ENCODE peak calls at places on chromosome 9, in ten cellular contexts. R, I, Y, M, F, D, U, O, P and K are unnamed samples.

GRCh38 chr9:36407122-36407723 is 7.2 kb upstream of the RNF38 start:
- DNase-seq in R (peak), I (peak), Y (peak), M (peak), F (peak), D (no peak), U (peak), O (peak), P (no peak), K (peak)

GRCh38 chr9:91170951-91171350 is 190.8 kb downstream of the AUH start:
- DNase-seq in R (no peak), I (no peak), Y (no peak), M (no peak), F (no peak), D (no peak), U (no peak), O (no peak), P (no peak), K (no peak)

GRCh38 chr9:36268007-36268427 is 9.8 kb upstream of the GNE start:
- DNase-seq in R (no peak), I (no peak), Y (no peak), M (peak), F (no peak), D (no peak), U (no peak), O (no peak), P (no peak), K (no peak)

GRCh38 chr9:75651709-75652108 is 238.8 kb upstream of the PCSK5 start:
- DNase-seq in R (no peak), I (no peak), Y (no peak), M (no peak), F (no peak), D (no peak), U (no peak), O (no peak), P (no peak), K (no peak)

GRCh38 chr9:113616116-113616515 is 152.6 kb downstream of the RGS3 start:
- DNase-seq in R (no peak), I (no peak), Y (no peak), M (no peak), F (no peak), D (peak), U (no peak), O (peak), P (no peak), K (no peak)

GRCh38 chr9:96554801-96555566 is 64.7 kb downstream of the CDC14B start:
- DNase-seq in R (no peak), I (no peak), Y (no peak), M (no peak), F (no peak), D (no peak), U (no peak), O (no peak), P (no peak), K (no peak)

GRCh38 chr9:90835206-90835605 is 33.6 kb downstream of the SYK start:
- DNase-seq in R (peak), I (no peak), Y (no peak), M (no peak), F (no peak), D (no peak), U (no peak), O (no peak), P (no peak), K (no peak)

GRCh38 chr9:94875300-94876063 is 149.0 kb downstream of the AOPEP start:
- DNase-seq in R (no peak), I (no peak), Y (no peak), M (no peak), F (no peak), D (no peak), U (no peak), O (no peak), P (no peak), K (no peak)

GRCh38 chr9:110160163-110160562 is 47.8 kb downstream of the C9orf152 start:
- DNase-seq in R (no peak), I (no peak), Y (no peak), M (no peak), F (no peak), D (no peak), U (no peak), O (no peak), P (no peak), K (no peak)

GRCh38 chr9:133890583-133890982 is 101.5 kb downstream of the VAV2 start:
- DNase-seq in R (no peak), I (no peak), Y (no peak), M (no peak), F (no peak), D (no peak), U (no peak), O (no peak), P (no peak), K (no peak)

GRCh38 chr9:129356871-129357772 is 179.1 kb upstream of the IER5L start:
- DNase-seq in R (no peak), I (no peak), Y (no peak), M (no peak), F (no peak), D (no peak), U (no peak), O (no peak), P (no peak), K (no peak)

GRCh38 chr9:16704489-16705111 is 165.9 kb downstream of the BNC2 start:
- DNase-seq in R (peak), I (peak), Y (peak), M (no peak), F (no peak), D (peak), U (peak), O (peak), P (no peak), K (no peak)

GRCh38 chr9:109793196-109793595 is 13.2 kb downstream of the PALM2AKAP2 start:
- DNase-seq in R (peak), I (no peak), Y (no peak), M (peak), F (no peak), D (no peak), U (peak), O (no peak), P (no peak), K (no peak)

GRCh38 chr9:14271078-14271673 is 42.8 kb downstream of the NFIB start:
- DNase-seq in R (peak), I (peak), Y (no peak), M (peak), F (no peak), D (peak), U (no peak), O (peak), P (no peak), K (no peak)

GRCh38 chr9:89639367-89639795 is 34.6 kb downstream of the GADD45G start:
- DNase-seq in R (no peak), I (no peak), Y (peak), M (no peak), F (no peak), D (no peak), U (peak), O (peak), P (no peak), K (no peak)
- TF ChIP-seq CTCF in R (no peak), I (no peak), Y (peak), M (no peak), F (no peak), D (no peak), U (no peak), O (no peak), P (no peak), K (no peak)

GRCh38 chr9:131190191-131190590 is 64.8 kb downstream of the NUP214 start:
- DNase-seq in R (no peak), I (no peak), Y (no peak), M (no peak), F (no peak), D (no peak), U (no peak), O (no peak), P (no peak), K (no peak)

GRCh38 chr9:131188986-131189385 is 63.6 kb downstream of the NUP214 start:
- DNase-seq in R (no peak), I (no peak), Y (no peak), M (no peak), F (no peak), D (no peak), U (no peak), O (no peak), P (no peak), K (no peak)

GRCh38 chr9:131186622-131187021 is 61.2 kb downstream of the NUP214 start:
- DNase-seq in R (no peak), I (no peak), Y (no peak), M (no peak), F (no peak), D (no peak), U (no peak), O (no peak), P (no peak), K (no peak)

GRCh38 chr9:131185924-131186323 is 60.5 kb downstream of the NUP214 start:
- DNase-seq in R (no peak), I (no peak), Y (no peak), M (no peak), F (no peak), D (no peak), U (no peak), O (no peak), P (no peak), K (no peak)

GRCh38 chr9:131187957-131188356 is 62.6 kb downstream of the NUP214 start:
- DNase-seq in R (no peak), I (no peak), Y (no peak), M (no peak), F (no peak), D (no peak), U (no peak), O (no peak), P (no peak), K (no peak)
- H3K27ac ChIP-seq in R (no peak), I (no peak), Y (no peak), M (no peak), F (no peak), D (no peak), U (no peak), O (no peak), P (no peak), K (no peak)

GRCh38 chr9:119284587-119285337 is 84.5 kb downstream of the BRINP1 start:
- DNase-seq in R (no peak), I (no peak), Y (no peak), M (no peak), F (no peak), D (no peak), U (no peak), O (no peak), P (no peak), K (no peak)

GRCh38 chr9:119280740-119281485 is 88.3 kb downstream of the BRINP1 start:
- DNase-seq in R (no peak), I (no peak), Y (no peak), M (no peak), F (no peak), D (no peak), U (no peak), O (no peak), P (no peak), K (no peak)

GRCh38 chr9:119283118-119283794 is 86.0 kb downstream of the BRINP1 start:
- DNase-seq in R (no peak), I (no peak), Y (peak), M (no peak), F (no peak), D (no peak), U (no peak), O (no peak), P (no peak), K (no peak)

GRCh38 chr9:119282476-119283117 is 86.6 kb downstream of the BRINP1 start:
- DNase-seq in R (no peak), I (no peak), Y (no peak), M (no peak), F (no peak), D (no peak), U (no peak), O (no peak), P (no peak), K (no peak)

GRCh38 chr9:119284118-119284517 is 85.1 kb downstream of the BRINP1 start:
- DNase-seq in R (no peak), I (no peak), Y (no peak), M (no peak), F (no peak), D (no peak), U (no peak), O (no peak), P (no peak), K (peak)
- TF ChIP-seq CTCF in R (no peak), I (no peak), Y (peak), M (no peak), F (no peak), D (no peak), U (no peak), O (no peak), P (no peak), K (peak)

DNA sequence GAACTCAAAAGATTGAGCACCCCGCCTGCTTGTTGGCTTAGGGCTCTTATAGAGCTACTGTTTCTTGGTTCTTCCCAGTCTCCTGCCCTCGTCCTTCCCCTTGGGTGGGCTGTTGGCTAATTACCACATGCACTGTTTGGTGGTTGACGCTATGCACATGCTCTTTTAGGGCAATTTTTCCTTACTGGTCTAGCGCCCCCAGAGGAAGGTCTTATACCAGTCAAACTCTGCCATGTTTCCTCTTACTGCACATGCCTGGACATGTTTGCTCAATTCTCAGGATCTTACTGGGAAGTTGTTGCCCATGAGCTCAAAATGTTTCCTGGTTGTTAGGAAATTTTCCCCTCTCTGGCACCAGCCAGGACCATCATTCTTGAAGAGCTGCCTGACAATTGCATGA is 101.9 kb downstream of the SLC28A3 start:
- DNase-seq in R (no peak), I (peak), Y (no peak), M (peak), F (no peak), D (no peak), U (no peak), O (no peak), P (no peak), K (peak)
- H3K27ac ChIP-seq in R (no peak), I (no peak), Y (no peak), M (no peak), F (no peak), D (no peak), U (no peak), O (no peak), P (no peak), K (peak)

GRCh38 chr9:136344544-136345280 is 17.4 kb downstream of the GPSM1 start:
- DNase-seq in R (no peak), I (no peak), Y (no peak), M (no peak), F (no peak), D (no peak), U (no peak), O (no peak), P (no peak), K (no peak)

GRCh38 chr9:136346927-136347465 is 16.5 kb downstream of the DNLZ start:
- DNase-seq in R (no peak), I (no peak), Y (no peak), M (no peak), F (no peak), D (no peak), U (no peak), O (no peak), P (no peak), K (no peak)

GRCh38 chr9:136346157-136346481 is 17.4 kb downstream of the DNLZ start:
- DNase-seq in R (no peak), I (no peak), Y (no peak), M (no peak), F (no peak), D (no peak), U (no peak), O (no peak), P (no peak), K (no peak)

GRCh38 chr9:136343884-136344269 is 16.5 kb downstream of the GPSM1 start:
- DNase-seq in R (no peak), I (no peak), Y (no peak), M (no peak), F (no peak), D (no peak), U (no peak), O (no peak), P (no peak), K (no peak)

GRCh38 chr9:136345281-136346156 is 18.0 kb downstream of the DNLZ start:
- DNase-seq in R (peak), I (peak), Y (peak), M (peak), F (no peak), D (no peak), U (peak), O (no peak), P (no peak), K (peak)
- TF ChIP-seq CTCF in R (peak), I (peak), Y (peak), M (peak), F (no peak), D (peak), U (peak), O (no peak), P (no peak), K (peak)

GRCh38 chr9:123998278-123998925 is 13.2 kb upstream of the LHX2 start:
- DNase-seq in R (no peak), I (no peak), Y (no peak), M (no peak), F (no peak), D (no peak), U (no peak), O (no peak), P (no peak), K (no peak)
- H3K27ac ChIP-seq in R (no peak), I (no peak), Y (no peak), M (no peak), F (no peak), D (no peak), U (no peak), O (no peak), P (no peak), K (no peak)

DNA sequence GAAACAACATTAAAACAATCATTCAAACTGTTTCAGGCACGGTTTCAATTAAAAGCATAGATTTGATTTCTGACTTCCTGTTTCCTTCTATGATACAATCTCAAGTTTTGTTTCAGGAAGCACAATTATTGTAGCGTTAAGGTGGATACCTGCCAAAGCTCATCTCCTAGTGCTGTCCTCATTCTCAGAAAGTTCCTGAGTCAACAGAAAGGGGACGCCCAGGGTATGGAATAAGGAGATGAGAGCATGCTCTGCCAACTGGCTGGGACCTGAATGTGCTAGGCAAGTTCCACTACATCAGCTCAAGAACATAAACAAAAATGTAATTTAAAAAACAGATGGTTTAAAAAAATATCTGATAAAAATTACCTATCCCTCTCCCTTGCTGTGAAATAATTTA is 2.1 kb upstream of the TRIM14 start:
- DNase-seq in R (no peak), I (peak), Y (no peak), M (peak), F (no peak), D (no peak), U (no peak), O (no peak), P (no peak), K (no peak)
- TF ChIP-seq CTCF in R (no peak), I (peak), Y (no peak), M (peak), F (no peak), D (peak), U (no peak), O (no peak), P (no peak), K (no peak)

GRCh38 chr9:84754461-84754860 is 84.9 kb downstream of the NTRK2 start:
- DNase-seq in R (no peak), I (no peak), Y (no peak), M (no peak), F (no peak), D (no peak), U (no peak), O (no peak), P (no peak), K (no peak)
- H3K27ac ChIP-seq in R (no peak), I (no peak), Y (peak), M (no peak), F (no peak), D (no peak), U (no peak), O (no peak), P (no peak), K (no peak)

DNA sequence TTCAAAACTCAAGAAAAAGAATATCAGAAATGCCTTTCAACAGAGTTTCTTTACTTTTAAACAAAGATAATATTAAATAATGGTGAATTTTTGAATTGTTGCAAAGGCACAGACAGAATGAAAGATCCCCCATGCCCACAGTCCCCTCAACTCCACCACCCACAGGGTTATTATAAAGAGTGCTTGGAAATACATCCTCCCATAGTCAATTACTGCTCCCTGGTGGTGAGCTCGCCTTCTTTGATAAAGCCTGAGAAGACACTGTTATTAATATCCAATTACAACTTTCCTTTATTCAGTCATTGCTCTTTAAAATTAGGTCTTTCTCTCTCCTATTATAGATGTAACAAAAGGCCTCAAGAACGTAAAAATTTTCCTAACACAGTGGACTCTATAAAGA is 490.2 kb upstream of the RORB start:
- DNase-seq in R (no peak), I (no peak), Y (no peak), M (no peak), F (no peak), D (no peak), U (no peak), O (no peak), P (no peak), K (no peak)
- TF ChIP-seq CTCF in R (no peak), I (no peak), Y (no peak), M (no peak), F (no peak), D (no peak), U (no peak), O (no peak), P (no peak), K (no peak)